ENCODE peak calls at places on chromosomes 16 and 17, in ten cellular contexts. One of them, this sample, is unnamed.
A peak's percentile ranks its signal among the peaks of the same experiment; 100 is the strongest.

GRCh38 chr17:13646411-13646810 is 44.7 kb upstream of the HS3ST3A1 start:
- DNase-seq in aorta: no peak
- DNase-seq in psoas muscle: no peak
- DNase-seq in heart left ventricle: no peak
- DNase-seq in cardiac fibroblast: no peak
- DNase-seq in keratinocyte: no peak
- DNase-seq in MG63: no peak
- DNase-seq in upper lobe of right lung: no peak
- DNase-seq in tibial artery: no peak
- DNase-seq in astrocyte of the cerebellum: no peak
- DNase-seq in this sample: no peak

GRCh38 chr16:30115238-30115637 is 1.9 kb upstream of the GDPD3 start:
- DNase-seq in psoas muscle: no peak
- DNase-seq in astrocyte of the cerebellum: no peak
- DNase-seq in keratinocyte: no peak
- DNase-seq in MG63: no peak
- DNase-seq in tibial artery: no peak
- DNase-seq in heart left ventricle: no peak
- DNase-seq in aorta: no peak
- DNase-seq in cardiac fibroblast: no peak
- DNase-seq in upper lobe of right lung: peak; percentile 72
- DNase-seq in this sample: no peak

GRCh38 chr17:45372325-45372869 is 55.6 kb upstream of the MAP3K14 start:
- DNase-seq in MG63: peak; percentile 89
- DNase-seq in heart left ventricle: no peak
- DNase-seq in aorta: peak; percentile 30
- DNase-seq in tibial artery: no peak
- DNase-seq in upper lobe of right lung: peak; percentile 23
- DNase-seq in astrocyte of the cerebellum: no peak
- DNase-seq in cardiac fibroblast: no peak
- DNase-seq in psoas muscle: no peak
- DNase-seq in keratinocyte: no peak
- DNase-seq in this sample: no peak

GRCh38 chr16:14635394-14636145 is 2.8 kb downstream of the BFAR start:
- DNase-seq in keratinocyte: no peak
- DNase-seq in psoas muscle: no peak
- DNase-seq in cardiac fibroblast: no peak
- DNase-seq in heart left ventricle: no peak
- DNase-seq in tibial artery: no peak
- DNase-seq in astrocyte of the cerebellum: no peak
- DNase-seq in aorta: peak; percentile 22
- DNase-seq in upper lobe of right lung: no peak
- DNase-seq in MG63: no peak
- DNase-seq in this sample: no peak

GRCh38 chr17:40791808-40792436 is 7.8 kb downstream of the KRT28 start:
- DNase-seq in astrocyte of the cerebellum: peak; percentile 31
- DNase-seq in aorta: no peak
- DNase-seq in psoas muscle: no peak
- DNase-seq in tibial artery: no peak
- DNase-seq in cardiac fibroblast: peak; percentile 61
- DNase-seq in upper lobe of right lung: no peak
- DNase-seq in keratinocyte: no peak
- DNase-seq in heart left ventricle: no peak
- DNase-seq in MG63: no peak
- DNase-seq in this sample: no peak

GRCh38 chr16:12341966-12342365 is 365.4 kb downstream of the SNX29 start:
- DNase-seq in astrocyte of the cerebellum: no peak
- DNase-seq in psoas muscle: no peak
- DNase-seq in heart left ventricle: no peak
- DNase-seq in MG63: no peak
- DNase-seq in tibial artery: no peak
- DNase-seq in aorta: no peak
- DNase-seq in keratinocyte: no peak
- DNase-seq in cardiac fibroblast: no peak
- DNase-seq in upper lobe of right lung: no peak
- DNase-seq in this sample: no peak

GRCh38 chr17:80831481-80831880 is 160.2 kb upstream of the CHMP6 start:
- DNase-seq in MG63: no peak
- DNase-seq in aorta: peak; percentile 33
- DNase-seq in astrocyte of the cerebellum: no peak
- DNase-seq in cardiac fibroblast: no peak
- DNase-seq in tibial artery: no peak
- DNase-seq in upper lobe of right lung: no peak
- DNase-seq in heart left ventricle: peak; percentile 10
- DNase-seq in keratinocyte: no peak
- DNase-seq in psoas muscle: no peak
- DNase-seq in this sample: no peak

GRCh38 chr17:27808629-27809028 is 8.3 kb upstream of the NOS2 start:
- DNase-seq in heart left ventricle: no peak
- DNase-seq in astrocyte of the cerebellum: no peak
- DNase-seq in tibial artery: no peak
- DNase-seq in upper lobe of right lung: no peak
- DNase-seq in aorta: no peak
- DNase-seq in psoas muscle: no peak
- DNase-seq in cardiac fibroblast: no peak
- DNase-seq in keratinocyte: no peak
- DNase-seq in MG63: no peak
- DNase-seq in this sample: no peak

GRCh38 chr17:79661292-79662041 is 50.6 kb upstream of the RBFOX3 start:
- DNase-seq in MG63: no peak
- DNase-seq in keratinocyte: no peak
- DNase-seq in psoas muscle: no peak
- DNase-seq in aorta: no peak
- DNase-seq in cardiac fibroblast: no peak
- DNase-seq in heart left ventricle: no peak
- DNase-seq in astrocyte of the cerebellum: no peak
- DNase-seq in tibial artery: no peak
- DNase-seq in upper lobe of right lung: no peak
- DNase-seq in this sample: no peak

GRCh38 chr17:22277595-22277994 is 585.3 kb downstream of the KCNJ18 start:
- DNase-seq in tibial artery: no peak
- DNase-seq in cardiac fibroblast: no peak
- DNase-seq in upper lobe of right lung: peak; percentile 31
- DNase-seq in aorta: peak; percentile 59
- DNase-seq in MG63: no peak
- DNase-seq in heart left ventricle: no peak
- DNase-seq in psoas muscle: no peak
- DNase-seq in keratinocyte: no peak
- DNase-seq in astrocyte of the cerebellum: no peak
- DNase-seq in this sample: no peak

GRCh38 chr17:65193305-65194293 is 56.4 kb downstream of the RGS9 start:
- DNase-seq in heart left ventricle: no peak
- DNase-seq in astrocyte of the cerebellum: no peak
- DNase-seq in MG63: no peak
- DNase-seq in upper lobe of right lung: no peak
- DNase-seq in aorta: no peak
- DNase-seq in cardiac fibroblast: no peak
- DNase-seq in tibial artery: no peak
- DNase-seq in keratinocyte: no peak
- DNase-seq in psoas muscle: no peak
- DNase-seq in this sample: no peak

GRCh38 chr17:74043976-74044375 is 159.5 kb upstream of the RPL38 start:
- DNase-seq in aorta: no peak
- DNase-seq in tibial artery: no peak
- DNase-seq in astrocyte of the cerebellum: no peak
- DNase-seq in keratinocyte: no peak
- DNase-seq in upper lobe of right lung: no peak
- DNase-seq in heart left ventricle: no peak
- DNase-seq in cardiac fibroblast: no peak
- DNase-seq in psoas muscle: no peak
- DNase-seq in MG63: no peak
- DNase-seq in this sample: no peak

GRCh38 chr16:29009838-29010166 is 24.9 kb downstream of the LAT start:
- DNase-seq in astrocyte of the cerebellum: no peak
- DNase-seq in heart left ventricle: no peak
- DNase-seq in cardiac fibroblast: no peak
- DNase-seq in tibial artery: no peak
- DNase-seq in upper lobe of right lung: no peak
- DNase-seq in aorta: no peak
- DNase-seq in psoas muscle: no peak
- DNase-seq in keratinocyte: no peak
- DNase-seq in MG63: no peak
- DNase-seq in this sample: no peak

GRCh38 chr16:29007865-29008593 is 23.2 kb downstream of the LAT start:
- DNase-seq in upper lobe of right lung: no peak
- DNase-seq in aorta: no peak
- DNase-seq in heart left ventricle: no peak
- DNase-seq in keratinocyte: no peak
- DNase-seq in astrocyte of the cerebellum: peak; percentile 19
- DNase-seq in psoas muscle: no peak
- DNase-seq in MG63: peak; percentile 79
- DNase-seq in tibial artery: no peak
- DNase-seq in cardiac fibroblast: peak; percentile 55
- DNase-seq in this sample: no peak

GRCh38 chr16:29011851-29012250 is 27.0 kb downstream of the LAT start:
- DNase-seq in cardiac fibroblast: no peak
- DNase-seq in keratinocyte: no peak
- DNase-seq in astrocyte of the cerebellum: no peak
- DNase-seq in upper lobe of right lung: no peak
- DNase-seq in aorta: no peak
- DNase-seq in MG63: no peak
- DNase-seq in heart left ventricle: no peak
- DNase-seq in psoas muscle: no peak
- DNase-seq in tibial artery: no peak
- DNase-seq in this sample: no peak

GRCh38 chr16:29011112-29011511 is 26.3 kb downstream of the LAT start:
- DNase-seq in keratinocyte: no peak
- DNase-seq in astrocyte of the cerebellum: no peak
- DNase-seq in heart left ventricle: no peak
- DNase-seq in psoas muscle: no peak
- DNase-seq in MG63: no peak
- DNase-seq in cardiac fibroblast: no peak
- DNase-seq in tibial artery: no peak
- DNase-seq in aorta: no peak
- DNase-seq in upper lobe of right lung: no peak
- DNase-seq in this sample: no peak

GRCh38 chr16:29009050-29009837 is 24.4 kb downstream of the LAT start:
- DNase-seq in keratinocyte: no peak
- DNase-seq in upper lobe of right lung: no peak
- DNase-seq in psoas muscle: no peak
- DNase-seq in astrocyte of the cerebellum: no peak
- DNase-seq in MG63: no peak
- DNase-seq in cardiac fibroblast: no peak
- DNase-seq in tibial artery: no peak
- DNase-seq in heart left ventricle: no peak
- DNase-seq in aorta: no peak
- DNase-seq in this sample: no peak
- H3K4me3 ChIP-seq in keratinocyte: no peak overlapping the region
- H3K4me3 ChIP-seq in upper lobe of right lung: no peak overlapping the region
- H3K4me3 ChIP-seq in psoas muscle: no peak overlapping the region
- H3K4me3 ChIP-seq in astrocyte of the cerebellum: no peak overlapping the region
- H3K4me3 ChIP-seq in MG63: no peak overlapping the region
- H3K4me3 ChIP-seq in cardiac fibroblast: no peak overlapping the region
- H3K4me3 ChIP-seq in tibial artery: no peak overlapping the region
- H3K4me3 ChIP-seq in heart left ventricle: no peak overlapping the region
- H3K4me3 ChIP-seq in aorta: no peak overlapping the region
- H3K4me3 ChIP-seq in this sample: no peak overlapping the region

GRCh38 chr16:73171901-73172619 is 124.1 kb upstream of the ZFHX3 start:
- DNase-seq in upper lobe of right lung: no peak
- DNase-seq in cardiac fibroblast: no peak
- DNase-seq in astrocyte of the cerebellum: no peak
- DNase-seq in heart left ventricle: peak; percentile 63
- DNase-seq in MG63: no peak
- DNase-seq in aorta: no peak
- DNase-seq in tibial artery: no peak
- DNase-seq in psoas muscle: no peak
- DNase-seq in keratinocyte: no peak
- DNase-seq in this sample: peak; percentile 67
- H3K4me3 ChIP-seq in upper lobe of right lung: no peak overlapping the region
- H3K4me3 ChIP-seq in cardiac fibroblast: no peak overlapping the region
- H3K4me3 ChIP-seq in astrocyte of the cerebellum: no peak overlapping the region
- H3K4me3 ChIP-seq in heart left ventricle: no peak overlapping the region
- H3K4me3 ChIP-seq in MG63: no peak overlapping the region
- H3K4me3 ChIP-seq in aorta: no peak overlapping the region
- H3K4me3 ChIP-seq in tibial artery: no peak overlapping the region
- H3K4me3 ChIP-seq in psoas muscle: peak overlapping the region; percentile 15
- H3K4me3 ChIP-seq in keratinocyte: no peak overlapping the region
- H3K4me3 ChIP-seq in this sample: no peak overlapping the region

DNA sequence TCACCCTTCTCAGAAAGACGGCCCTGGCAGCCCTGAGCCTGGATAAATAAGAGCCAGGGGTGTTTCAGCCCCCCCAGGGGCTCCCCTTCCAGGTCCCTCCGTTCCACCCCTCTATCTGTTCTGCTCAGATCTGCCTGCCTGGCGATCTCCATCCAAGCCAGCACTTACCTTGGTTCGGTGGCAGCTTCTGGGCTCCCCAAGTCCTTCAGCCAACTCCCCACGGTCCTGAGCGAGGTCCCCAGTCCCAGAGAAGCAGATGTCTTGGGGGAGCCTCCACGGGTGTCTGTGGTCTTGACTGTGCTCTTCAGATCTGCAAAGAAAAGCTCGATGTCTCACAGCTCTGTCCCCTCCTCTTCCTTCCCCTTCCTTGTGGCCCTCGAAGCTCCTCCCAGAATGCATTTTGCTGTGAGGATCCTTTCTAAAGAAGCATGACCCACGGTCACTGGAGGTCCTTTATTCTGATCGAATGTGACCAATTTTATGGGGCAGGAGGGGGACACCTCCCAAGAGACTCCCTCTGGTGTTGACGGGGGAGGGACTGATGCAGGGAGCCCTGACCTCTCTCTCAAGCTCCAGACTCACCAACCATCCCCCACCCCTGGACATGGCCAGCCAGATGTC is at the start of gene PIK3R6:
- DNase-seq in upper lobe of right lung: no peak
- DNase-seq in aorta: no peak
- DNase-seq in tibial artery: no peak
- DNase-seq in heart left ventricle: no peak
- DNase-seq in psoas muscle: no peak
- DNase-seq in astrocyte of the cerebellum: no peak
- DNase-seq in MG63: no peak
- DNase-seq in cardiac fibroblast: no peak
- DNase-seq in keratinocyte: no peak
- DNase-seq in this sample: no peak
- H3K4me3 ChIP-seq in upper lobe of right lung: peak within 1 kb of the TSS; percentile 28
- H3K4me3 ChIP-seq in aorta: no peak within 1 kb of the TSS
- H3K4me3 ChIP-seq in tibial artery: no peak within 1 kb of the TSS
- H3K4me3 ChIP-seq in heart left ventricle: no peak within 1 kb of the TSS
- H3K4me3 ChIP-seq in psoas muscle: peak within 1 kb of the TSS; percentile 52
- H3K4me3 ChIP-seq in astrocyte of the cerebellum: no peak within 1 kb of the TSS
- H3K4me3 ChIP-seq in MG63: no peak within 1 kb of the TSS
- H3K4me3 ChIP-seq in cardiac fibroblast: no peak within 1 kb of the TSS
- H3K4me3 ChIP-seq in keratinocyte: no peak within 1 kb of the TSS
- H3K4me3 ChIP-seq in this sample: peak within 1 kb of the TSS; percentile 24

DNA sequence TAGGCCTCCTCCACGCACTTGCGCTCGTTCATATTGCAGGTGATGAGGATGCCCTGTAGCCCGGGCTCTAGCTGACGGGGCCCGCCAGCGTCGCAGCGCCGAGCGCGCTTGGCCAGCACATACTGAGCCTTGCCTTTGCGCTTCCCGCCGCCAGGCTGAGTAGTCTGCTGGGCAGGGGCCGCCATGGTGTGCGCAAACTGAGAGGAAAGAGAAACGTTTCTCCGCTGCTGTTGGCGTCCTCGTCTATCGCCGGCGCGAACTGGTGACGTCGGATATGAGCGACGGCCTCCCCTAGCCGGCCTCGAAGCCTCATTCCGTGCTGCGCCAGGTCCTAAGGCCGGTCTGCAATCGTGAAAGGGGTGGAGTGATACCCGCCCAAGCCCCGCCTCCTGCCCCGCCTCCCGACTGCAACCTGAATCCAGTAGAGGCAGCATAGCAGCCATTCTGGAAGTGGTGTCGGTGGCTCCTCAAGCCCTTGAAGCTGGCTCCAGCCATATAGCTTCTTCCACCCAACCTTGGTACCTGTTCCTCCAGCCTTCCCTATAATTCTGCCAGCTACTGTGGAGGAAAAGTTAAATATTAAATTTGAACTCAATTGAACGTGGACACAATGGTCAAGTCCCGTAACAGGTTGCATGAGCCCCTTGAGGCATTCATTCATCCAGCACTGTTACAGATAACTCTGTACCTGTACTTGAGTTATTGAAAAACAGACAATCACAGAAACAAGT is at the start of gene THUMPD1:
- DNase-seq in MG63: peak; percentile 97
- DNase-seq in upper lobe of right lung: peak; percentile 99
- DNase-seq in cardiac fibroblast: peak; percentile 96
- DNase-seq in heart left ventricle: peak; percentile 98
- DNase-seq in aorta: peak; percentile 99
- DNase-seq in tibial artery: peak; percentile 96
- DNase-seq in astrocyte of the cerebellum: peak; percentile 87
- DNase-seq in psoas muscle: peak; percentile 98
- DNase-seq in keratinocyte: no peak
- DNase-seq in this sample: peak; percentile 97
- H3K4me3 ChIP-seq in MG63: peak within 1 kb of the TSS; percentile 99
- H3K4me3 ChIP-seq in upper lobe of right lung: peak within 1 kb of the TSS; percentile 99
- H3K4me3 ChIP-seq in cardiac fibroblast: peak within 1 kb of the TSS; percentile 83
- H3K4me3 ChIP-seq in heart left ventricle: peak within 1 kb of the TSS; percentile 44
- H3K4me3 ChIP-seq in aorta: peak within 1 kb of the TSS; percentile 93
- H3K4me3 ChIP-seq in tibial artery: peak within 1 kb of the TSS; percentile 91
- H3K4me3 ChIP-seq in astrocyte of the cerebellum: peak within 1 kb of the TSS; percentile 98
- H3K4me3 ChIP-seq in psoas muscle: peak within 1 kb of the TSS; percentile 95
- H3K4me3 ChIP-seq in keratinocyte: peak within 1 kb of the TSS; percentile 100
- H3K4me3 ChIP-seq in this sample: peak within 1 kb of the TSS; percentile 80